ENCODE peak calls at places on chromosomes 11 and 22, in ten cellular contexts. X, Z, T, U, D, C, L, R, M and W are unnamed samples. For H3K9me3, the result is how much of the 10 kb centered on the place peaks cover.

GRCh38 chr22:23181763-23182288 is 1.5 kb downstream of the BCR start:
- DNase-seq in X (no peak), Z (no peak), T (no peak), U (no peak), D (no peak), C (no peak), L (no peak), R (no peak), M (no peak), W (no peak)

GRCh38 chr22:35476341-35476740 is 64.3 kb upstream of the RASD2 start:
- DNase-seq in X (no peak), Z (no peak), T (no peak), U (no peak), D (no peak), C (no peak), L (peak), R (no peak), M (no peak), W (no peak)

GRCh38 chr11:46247664-46248063 is 29.8 kb upstream of the CREB3L1 start:
- DNase-seq in X (peak), Z (peak), T (no peak), U (peak), D (peak), C (no peak), L (no peak), R (no peak), M (no peak), W (peak)

GRCh38 chr11:47373876-47374820 is 4.2 kb downstream of the SPI1 start:
- DNase-seq in X (peak), Z (peak), T (peak), U (peak), D (peak), C (no peak), L (peak), R (peak), M (peak), W (peak)

GRCh38 chr11:94604496-94604895 is 37.3 kb downstream of the PIWIL4 start:
- DNase-seq in X (no peak), Z (no peak), T (no peak), U (no peak), D (no peak), C (no peak), L (no peak), R (no peak), M (no peak), W (no peak)

GRCh38 chr22:37021710-37022482 is 2.4 kb downstream of the MPST start:
- DNase-seq in X (no peak), Z (no peak), T (no peak), U (no peak), D (no peak), C (no peak), L (no peak), R (no peak), M (no peak), W (peak)

GRCh38 chr22:27880778-27881394 is 38.2 kb downstream of the PITPNB start:
- DNase-seq in X (peak), Z (peak), T (peak), U (no peak), D (peak), C (no peak), L (peak), R (no peak), M (no peak), W (peak)

GRCh38 chr11:17780668-17781067 is 46.1 kb downstream of the KCNC1 start:
- DNase-seq in X (no peak), Z (no peak), T (no peak), U (no peak), D (no peak), C (no peak), L (no peak), R (peak), M (no peak), W (no peak)

GRCh38 chr11:98616256-98616655 is 404.5 kb upstream of the CNTN5 start:
- DNase-seq in X (no peak), Z (no peak), T (no peak), U (no peak), D (no peak), C (no peak), L (no peak), R (no peak), M (no peak), W (no peak)

DNA sequence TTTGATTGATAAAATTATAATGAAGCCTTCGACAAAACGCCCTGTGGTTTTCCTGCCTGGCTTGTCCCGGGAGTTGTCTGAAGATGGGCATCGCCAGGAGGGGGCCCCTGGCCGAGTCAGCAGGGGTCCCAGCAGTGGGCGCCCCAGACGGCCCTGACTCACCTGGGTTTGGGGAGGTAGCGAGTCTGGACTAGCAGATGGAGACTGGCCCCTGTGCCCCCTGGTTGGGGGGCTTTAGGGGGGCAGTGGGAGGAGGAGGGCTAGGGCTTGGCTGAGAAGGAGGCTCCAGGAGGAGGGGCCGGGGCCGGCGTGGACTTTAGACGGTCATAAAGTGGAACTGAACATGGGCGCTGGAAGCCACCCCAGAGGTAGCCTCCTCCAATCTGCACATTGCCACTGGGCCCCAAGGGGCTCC is 410 bp upstream of the LIF start:
- DNase-seq in X (peak), Z (no peak), T (no peak), U (no peak), D (no peak), C (no peak), L (no peak), R (no peak), M (no peak), W (no peak)
- H3K4me3 ChIP-seq in X (peak), Z (peak), T (no peak), U (no peak), D (no peak), C (peak), L (peak), R (no peak), M (peak), W (no peak)

GRCh38 chr22:49042066-49042465 is 785.6 kb downstream of the BRD1 start:
- DNase-seq in X (no peak), Z (no peak), T (no peak), U (no peak), D (no peak), C (no peak), L (no peak), R (no peak), M (no peak), W (no peak)
- H3K9me3 ChIP-seq in X (under half), Z (under half), T (under half), U (under half), D (under half), C (under half), L (under half), R (under half), M (under half), W (under half)

GRCh38 chr11:97610000-97610399 is 1220.2 kb downstream of the JRKL start:
- DNase-seq in X (no peak), Z (no peak), T (no peak), U (no peak), D (no peak), C (no peak), L (no peak), R (no peak), M (no peak), W (no peak)

GRCh38 chr11:97607301-97608000 is 1217.6 kb downstream of the JRKL start:
- DNase-seq in X (no peak), Z (no peak), T (no peak), U (no peak), D (no peak), C (no peak), L (no peak), R (no peak), M (no peak), W (no peak)

GRCh38 chr11:97611345-97611744 is 1221.5 kb downstream of the JRKL start:
- DNase-seq in X (no peak), Z (no peak), T (no peak), U (no peak), D (no peak), C (no peak), L (no peak), R (no peak), M (no peak), W (no peak)

GRCh38 chr11:97614571-97614970 is 1224.8 kb downstream of the JRKL start:
- DNase-seq in X (no peak), Z (no peak), T (no peak), U (no peak), D (no peak), C (no peak), L (peak), R (no peak), M (no peak), W (no peak)

DNA sequence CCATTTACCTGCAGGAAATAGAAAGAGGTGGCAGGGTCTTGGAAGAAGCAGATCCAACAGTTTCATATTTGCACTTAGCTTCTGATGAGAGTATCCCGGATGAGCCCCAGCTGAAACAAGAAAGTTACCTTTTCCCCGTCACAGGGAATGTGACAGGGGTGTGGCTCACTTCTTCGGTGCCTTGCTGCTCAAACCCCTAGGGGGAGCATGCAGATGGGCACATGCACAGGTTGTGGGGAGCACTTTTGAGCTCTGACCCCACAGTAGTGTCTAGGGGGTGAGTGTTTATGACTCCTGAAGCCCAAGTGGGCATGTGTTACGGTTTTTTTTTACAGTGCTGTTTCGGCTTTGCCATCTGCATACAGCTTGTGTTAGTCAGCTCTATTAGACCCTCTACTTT is 1221.0 kb downstream of the JRKL start:
- DNase-seq in X (no peak), Z (no peak), T (no peak), U (no peak), D (no peak), C (no peak), L (no peak), R (no peak), M (no peak), W (no peak)
- TF ChIP-seq CTCF in X (no peak), Z (no peak), T (no peak), U (no peak), D (no peak), C (no peak), L (no peak), R (no peak), M (no peak), W (no peak)

DNA sequence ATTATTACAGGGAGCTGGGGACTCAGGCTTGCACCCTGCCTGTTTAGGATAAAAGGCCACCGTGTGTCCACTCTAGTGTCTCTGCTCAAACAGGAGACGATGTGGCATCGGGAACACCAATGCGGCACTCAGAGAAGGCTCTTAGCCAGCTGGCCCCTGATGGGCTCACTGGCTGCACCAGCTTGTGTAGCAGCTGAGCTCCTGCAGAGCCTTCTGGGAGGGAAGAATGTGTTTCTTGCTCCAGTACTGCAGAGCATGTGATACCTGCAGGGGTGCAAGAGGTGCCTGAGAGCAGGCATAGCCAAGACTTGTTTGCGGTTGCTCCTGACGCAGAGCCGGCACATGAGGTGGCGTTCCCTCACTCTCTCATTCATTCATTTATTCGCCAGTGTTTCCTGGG is 44.4 kb upstream of the KCNQ1OT1 start:
- DNase-seq in X (no peak), Z (no peak), T (no peak), U (peak), D (no peak), C (no peak), L (no peak), R (peak), M (no peak), W (no peak)
- H3K4me3 ChIP-seq in X (no peak), Z (no peak), T (no peak), U (no peak), D (no peak), C (no peak), L (no peak), R (no peak), M (no peak), W (no peak)

DNA sequence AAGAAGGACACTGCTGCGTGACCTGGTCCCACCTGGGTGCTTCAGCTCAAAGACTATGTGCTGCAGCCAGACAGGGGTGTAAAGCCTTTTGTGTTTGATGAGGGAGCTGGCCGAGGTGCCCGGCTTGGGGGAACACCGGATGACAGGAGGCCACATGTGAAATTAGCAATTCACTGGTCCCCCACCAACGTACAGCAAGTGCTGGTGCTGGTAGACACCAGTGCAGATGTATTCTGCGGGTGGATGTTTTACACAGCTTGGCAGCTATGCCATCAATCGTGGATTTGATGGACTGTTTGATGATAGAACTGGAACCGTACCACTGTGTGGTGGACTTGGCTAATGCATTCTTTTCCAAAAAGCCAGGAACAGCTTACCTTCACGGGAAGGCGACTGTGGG is 47.9 kb upstream of the LIPT2 start:
- DNase-seq in X (no peak), Z (no peak), T (no peak), U (no peak), D (no peak), C (no peak), L (no peak), R (no peak), M (no peak), W (no peak)
- H3K9me3 ChIP-seq in X (under half), Z (under half), T (under half), U (under half), D (under half), C (under half), L (under half), R (under half), M (under half), W (under half)

GRCh38 chr11:44464741-44465140 is 100.7 kb upstream of the CD82 start:
- DNase-seq in X (no peak), Z (no peak), T (no peak), U (no peak), D (no peak), C (no peak), L (no peak), R (no peak), M (no peak), W (no peak)
- TF ChIP-seq CTCF in X (no peak), Z (no peak), T (no peak), U (no peak), D (no peak), C (no peak), L (no peak), R (no peak), M (no peak), W (no peak)

GRCh38 chr11:111715142-111715816 is 50.9 kb downstream of the PPP2R1B start:
- DNase-seq in X (no peak), Z (no peak), T (no peak), U (no peak), D (no peak), C (no peak), L (no peak), R (no peak), M (no peak), W (no peak)
- H3K4me3 ChIP-seq in X (no peak), Z (no peak), T (no peak), U (no peak), D (no peak), C (no peak), L (no peak), R (no peak), M (no peak), W (no peak)